ENCODE peak calls at places on chromosomes 11 and 22, in six cellular contexts. Y is K562, M is SK-N-SH, R is HepG2, U is HCT116, N is H1. D is an unnamed sample.

GRCh38 chr22:31326877-31327276 is 19.3 kb downstream of the PATZ1 start:
- DNase-seq in M (no peak), N (no peak), R (no peak), Y (no peak), U (no peak), D (no peak)

GRCh38 chr22:29011200-29011867 is 50.3 kb downstream of the C22orf31 start:
- DNase-seq in Y (no peak), M (no peak), N (no peak), R (no peak), U (no peak), D (no peak)

GRCh38 chr22:38104084-38104483 is 6.4 kb downstream of the BAIAP2L2 start:
- DNase-seq in Y (peak), U (peak), R (no peak), M (no peak), N (peak), D (no peak)

GRCh38 chr11:61004037-61004641 is 32.7 kb downstream of the CD6 start:
- DNase-seq in Y (no peak), N (no peak), M (no peak), R (no peak), U (no peak), D (no peak)

GRCh38 chr11:12064136-12064953 is 46.0 kb upstream of the MICAL2 start:
- DNase-seq in N (no peak), R (no peak), M (no peak), U (no peak), Y (no peak), D (no peak)

GRCh38 chr11:1202154-1202775 is 20.6 kb upstream of the MUC5B start:
- DNase-seq in M (peak), U (no peak), Y (no peak), R (no peak), N (no peak), D (no peak)

GRCh38 chr11:123653997-123654565 is 343 bp downstream of the SCN3B start:
- DNase-seq in Y (peak), N (peak), R (no peak), U (no peak), M (peak), D (no peak)

GRCh38 chr22:50730941-50731661 is 6.9 kb upstream of the ACR start:
- DNase-seq in M (peak), Y (no peak), N (peak), U (no peak), R (no peak), D (no peak)

GRCh38 chr11:134500621-134501020 is 88.6 kb upstream of the B3GAT1 start:
- DNase-seq in U (no peak), M (no peak), Y (no peak), N (no peak), R (no peak), D (no peak)

GRCh38 chr11:7488681-7489080 is 3.4 kb downstream of the OLFML1 start:
- DNase-seq in M (no peak), R (no peak), N (no peak), Y (no peak), U (no peak), D (no peak)

GRCh38 chr22:19679476-19680099 is 34.7 kb upstream of the SEPTIN5 start:
- DNase-seq in Y (peak), M (peak), U (no peak), N (peak), R (no peak), D (no peak)

GRCh38 chr22:36729321-36729720 is 25.8 kb upstream of the CACNG2 start:
- DNase-seq in N (no peak), M (no peak), U (no peak), R (no peak), Y (no peak), D (no peak)

GRCh38 chr11:58958500-58958899 is 19.2 kb downstream of the GLYATL1 start:
- DNase-seq in U (peak), R (peak), N (peak), M (peak), Y (peak), D (no peak)
- TF ChIP-seq JUND in U (no peak), R (no peak), N (no peak), M (no peak), Y (no peak), D (no peak)

GRCh38 chr11:109862808-109863207 is 230.4 kb upstream of the ZC3H12C start:
- DNase-seq in U (no peak), R (no peak), Y (no peak), M (no peak), N (no peak), D (no peak)

GRCh38 chr11:109864834-109865557 is 228.2 kb upstream of the ZC3H12C start:
- DNase-seq in Y (no peak), M (no peak), R (no peak), U (no peak), N (no peak), D (no peak)

GRCh38 chr11:109865558-109866186 is 227.5 kb upstream of the ZC3H12C start:
- DNase-seq in M (peak), U (no peak), Y (no peak), R (no peak), N (no peak), D (peak)

GRCh38 chr11:109867784-109868183 is 225.4 kb upstream of the ZC3H12C start:
- DNase-seq in M (no peak), U (no peak), Y (no peak), R (no peak), N (no peak), D (no peak)

GRCh38 chr11:109864161-109864661 is 229.0 kb upstream of the ZC3H12C start:
- DNase-seq in R (no peak), U (peak), N (no peak), Y (no peak), M (no peak), D (no peak)
- TF ChIP-seq JUND in R (no peak), U (peak), N (no peak), Y (no peak), M (no peak), D (no peak)

GRCh38 chr11:83044958-83045712 is 26.6 kb downstream of the RAB30 start:
- DNase-seq in M (no peak), Y (no peak), N (no peak), U (no peak), R (no peak), D (no peak)
- TF ChIP-seq JUND in M (peak), Y (peak), N (no peak), U (no peak), R (no peak), D (no peak)

DNA sequence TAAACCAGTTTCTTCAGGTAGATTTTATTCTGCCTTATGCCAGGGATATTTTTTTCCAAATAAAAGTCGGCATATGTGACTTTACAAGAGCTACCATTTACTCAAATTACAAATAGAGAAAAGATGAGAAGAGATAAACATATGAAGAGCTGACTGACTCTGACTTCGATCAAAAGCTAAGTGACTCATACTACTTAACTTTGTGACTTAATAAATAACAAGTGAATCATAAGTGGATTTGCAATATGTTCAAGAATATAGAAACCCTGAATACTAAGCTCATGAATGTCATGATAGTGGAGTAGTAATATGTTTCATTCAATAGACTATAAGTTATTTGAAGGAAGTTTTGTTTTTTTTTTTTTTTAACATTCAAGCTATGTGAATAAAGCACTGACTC is 130.5 kb upstream of the ANO3 start:
- DNase-seq in Y (no peak), R (no peak), U (no peak), M (no peak), N (no peak), D (no peak)
- TF ChIP-seq JUND in Y (no peak), R (no peak), U (no peak), M (peak), N (no peak), D (no peak)